ENCODE peak calls at places on chromosomes 2 and 18, in eight cellular contexts. E is cardiac muscle cell, I is transverse colon, R is A549, F is PC-9, Q is upper lobe of right lung, V is dorsolateral prefrontal cortex, T is tibial artery. N is an unnamed sample.

GRCh38 chr18:53991202-53991601 is 233.3 kb downstream of the MBD2 start:
- DNase-seq in I (no peak), V (no peak), T (no peak), Q (no peak), F (no peak), E (peak), R (peak), N (no peak)

GRCh38 chr2:235827585-235827992 is 333.7 kb downstream of the AGAP1 start:
- DNase-seq in Q (no peak), F (peak), E (peak), T (no peak), R (peak), I (no peak), V (no peak), N (peak)

GRCh38 chr18:43314931-43315330 is 37.6 kb upstream of the SYT4 start:
- DNase-seq in T (no peak), F (no peak), V (no peak), Q (no peak), R (no peak), E (peak), I (no peak), N (no peak)

GRCh38 chr2:170972508-170973224 is 43.6 kb downstream of the GORASP2 start:
- DNase-seq in Q (no peak), V (no peak), I (no peak), T (no peak), F (no peak), E (no peak), R (no peak), N (no peak)

GRCh38 chr2:54306561-54306960 is 50.5 kb upstream of the TSPYL6 start:
- DNase-seq in R (no peak), Q (no peak), F (no peak), V (no peak), T (no peak), E (no peak), I (no peak), N (no peak)

GRCh38 chr2:136117391-136117841 is 533 bp downstream of the CXCR4 start:
- DNase-seq in V (peak), E (peak), F (no peak), R (peak), Q (peak), I (peak), T (no peak), N (no peak)

GRCh38 chr2:64582774-64583340 is 58.7 kb downstream of the AFTPH start:
- DNase-seq in V (no peak), E (no peak), T (no peak), F (no peak), I (no peak), Q (no peak), R (no peak), N (no peak)

GRCh38 chr18:78867131-78867530 is 112.5 kb upstream of the SALL3 start:
- DNase-seq in V (no peak), E (no peak), I (no peak), R (no peak), F (no peak), T (no peak), Q (no peak), N (no peak)

GRCh38 chr2:97645112-97645699 is 656 bp upstream of the COX5B start:
- DNase-seq in V (peak), F (no peak), I (no peak), Q (peak), R (no peak), T (peak), E (peak), N (no peak)

GRCh38 chr18:2027026-2027425 is 544.3 kb downstream of the METTL4 start:
- DNase-seq in T (no peak), R (no peak), V (no peak), E (no peak), Q (no peak), I (no peak), F (no peak), N (no peak)

GRCh38 chr2:227428731-227429285 is 41.1 kb upstream of the SCYGR1 start:
- DNase-seq in Q (no peak), E (peak), R (no peak), I (no peak), V (no peak), F (no peak), T (no peak), N (no peak)

GRCh38 chr2:67389286-67389685 is 7.8 kb upstream of the ETAA1 start:
- DNase-seq in E (peak), Q (no peak), I (no peak), R (no peak), F (peak), V (no peak), T (no peak), N (peak)

GRCh38 chr2:224646242-224646846 is 61.2 kb upstream of the CUL3 start:
- DNase-seq in R (peak), T (no peak), E (peak), Q (no peak), F (no peak), V (no peak), I (no peak), N (no peak)

GRCh38 chr2:239017491-239018098 is 169.7 kb downstream of the TWIST2 start:
- DNase-seq in F (no peak), E (no peak), Q (no peak), T (no peak), V (no peak), R (no peak), I (no peak), N (no peak)

GRCh38 chr2:212962691-212963090 is 188.7 kb downstream of the IKZF2 start:
- DNase-seq in R (no peak), Q (no peak), F (no peak), I (no peak), V (no peak), T (no peak), E (no peak), N (no peak)

GRCh38 chr2:112880081-112880531 is 30.9 kb upstream of the IL37 start:
- DNase-seq in I (no peak), E (peak), Q (no peak), V (no peak), R (no peak), T (no peak), F (no peak), N (peak)

GRCh38 chr2:189261431-189261841 is 81.9 kb upstream of the COL5A2 start:
- DNase-seq in I (no peak), Q (no peak), R (peak), V (no peak), T (no peak), E (peak), F (no peak), N (no peak)

GRCh38 chr2:239264838-239265651 is 135.8 kb downstream of the HDAC4 start:
- DNase-seq in F (peak), E (peak), I (peak), R (peak), T (no peak), Q (peak), V (peak), N (no peak)

GRCh38 chr2:188551671-188552070 is 260.0 kb downstream of the GULP1 start:
- DNase-seq in F (no peak), Q (no peak), V (no peak), T (no peak), R (no peak), E (peak), I (no peak), N (no peak)

GRCh38 chr18:12559319-12559718 is 98.6 kb downstream of the SPIRE1 start:
- DNase-seq in R (no peak), F (no peak), E (no peak), T (no peak), I (no peak), V (no peak), Q (no peak), N (no peak)

GRCh38 chr2:11097038-11097720 is 58.1 kb upstream of the SLC66A3 start:
- DNase-seq in Q (peak), V (no peak), E (peak), I (no peak), F (peak), R (peak), T (no peak), N (peak)

GRCh38 chr2:72214429-72215143 is 66.9 kb upstream of the CYP26B1 start:
- DNase-seq in V (no peak), F (peak), Q (no peak), R (peak), T (no peak), E (peak), I (no peak), N (no peak)

GRCh38 chr2:122542236-122542635 is 786.8 kb downstream of the TSN start:
- DNase-seq in Q (no peak), F (no peak), R (no peak), V (no peak), I (no peak), E (no peak), T (no peak), N (no peak)

GRCh38 chr18:31992836-31993575 is 25.6 kb upstream of the RNF125 start:
- DNase-seq in I (no peak), F (no peak), R (no peak), Q (no peak), V (no peak), E (peak), T (no peak), N (no peak)

GRCh38 chr2:3100386-3100785 is 277.2 kb downstream of the EIPR1 start:
- DNase-seq in R (no peak), Q (no peak), T (no peak), V (no peak), F (no peak), E (no peak), I (no peak), N (no peak)

GRCh38 chr18:2970762-2971659 is 41.9 kb downstream of the LPIN2 start:
- DNase-seq in Q (no peak), R (no peak), T (no peak), E (no peak), V (no peak), I (no peak), F (no peak), N (no peak)

GRCh38 chr18:79466591-79466990 is 70.9 kb downstream of the NFATC1 start:
- DNase-seq in E (no peak), V (no peak), Q (no peak), I (peak), F (no peak), T (no peak), R (no peak), N (no peak)

GRCh38 chr2:41414486-41415230 is 633.2 kb upstream of the PKDCC start:
- DNase-seq in E (peak), R (peak), T (no peak), F (peak), I (no peak), Q (no peak), V (no peak), N (no peak)

GRCh38 chr2:214311031-214311533 is 99.8 kb upstream of the VWC2L start:
- DNase-seq in R (peak), Q (no peak), E (no peak), V (no peak), I (no peak), F (no peak), T (no peak), N (no peak)

GRCh38 chr18:27952741-27953140 is 224.2 kb downstream of the CDH2 start:
- DNase-seq in R (no peak), Q (no peak), V (no peak), E (no peak), I (no peak), F (no peak), T (no peak), N (no peak)

GRCh38 chr2:44388877-44389276 is 27.1 kb downstream of the CAMKMT start:
- DNase-seq in R (no peak), Q (no peak), V (no peak), T (no peak), I (no peak), E (no peak), F (no peak), N (no peak)

GRCh38 chr18:55384551-55385275 is 203.3 kb downstream of the TCF4 start:
- DNase-seq in Q (no peak), R (peak), I (peak), T (no peak), V (no peak), F (no peak), E (peak), N (no peak)

GRCh38 chr2:45691152-45691551 is 39.7 kb downstream of the PRKCE start:
- DNase-seq in V (peak), E (no peak), I (no peak), R (no peak), Q (no peak), T (no peak), F (no peak), N (no peak)
- H3K4me3 ChIP-seq in V (no peak), E (no peak), I (no peak), R (no peak), Q (no peak), T (no peak), F (no peak), N (no peak)

GRCh38 chr18:44731160-44731865 is 50.6 kb downstream of the SETBP1 start:
- DNase-seq in T (no peak), R (no peak), Q (no peak), V (no peak), E (no peak), I (no peak), F (peak), N (no peak)
- H3K27ac ChIP-seq in T (no peak), R (no peak), Q (no peak), V (no peak), E (no peak), I (peak), F (peak), N (no peak)

GRCh38 chr2:237675326-237675725 is 47.9 kb downstream of the LRRFIP1 start:
- DNase-seq in V (no peak), I (no peak), E (no peak), F (no peak), R (no peak), Q (no peak), T (no peak), N (no peak)
- TF ChIP-seq CTCF in V (no peak), I (no peak), E (no peak), F (no peak), R (no peak), Q (no peak), T (no peak), N (no peak)

DNA sequence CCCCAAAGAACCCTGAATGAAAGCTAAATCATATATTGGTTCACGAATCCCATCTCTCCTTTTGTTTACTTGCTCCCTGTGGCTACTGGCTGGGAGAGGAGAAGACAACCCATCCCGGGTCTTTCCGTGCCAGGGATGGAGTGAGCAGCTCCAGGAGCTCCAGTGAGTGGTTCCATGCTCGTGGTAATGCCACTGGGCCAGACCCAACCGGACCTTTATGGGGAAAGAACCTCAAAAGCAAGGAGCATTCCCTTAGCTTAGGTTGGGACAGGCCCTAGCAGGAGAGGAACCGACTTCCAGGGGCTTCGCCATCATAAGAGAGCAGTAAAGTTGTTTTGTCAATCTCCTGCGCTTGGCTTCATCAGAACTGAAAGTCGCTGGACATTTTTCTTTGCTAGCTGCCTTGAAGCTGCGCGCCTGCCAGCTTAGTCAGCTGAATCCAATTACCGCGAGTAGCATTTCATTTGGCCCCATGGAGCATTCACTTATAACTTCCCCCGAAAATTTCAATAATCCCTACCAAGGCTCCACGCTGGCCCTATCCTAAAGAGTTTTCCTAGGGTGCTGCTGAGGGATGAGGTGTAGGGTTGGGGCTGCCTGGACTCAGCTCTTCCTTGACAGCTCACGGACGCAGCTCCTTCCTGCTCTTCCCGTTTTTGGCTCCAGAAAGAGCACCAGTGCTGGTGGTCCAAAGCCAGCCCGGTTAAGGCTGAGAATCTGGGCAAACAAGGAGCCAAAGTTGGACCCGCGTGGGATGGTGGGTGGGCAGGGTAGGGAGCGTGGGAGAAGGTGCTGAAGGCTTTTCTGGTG is 4.9 kb downstream of the HOXD3 start:
- DNase-seq in Q (no peak), R (no peak), F (no peak), I (no peak), E (peak), T (no peak), V (no peak), N (no peak)
- H3K4me3 ChIP-seq in Q (no peak), R (no peak), F (no peak), I (no peak), E (no peak), T (peak), V (no peak), N (no peak)

GRCh38 chr2:226355600-226355999 is 444.0 kb downstream of the IRS1 start:
- DNase-seq in V (no peak), E (no peak), R (no peak), F (no peak), Q (no peak), I (no peak), T (no peak), N (no peak)

GRCh38 chr2:226351711-226352110 is 447.9 kb downstream of the IRS1 start:
- DNase-seq in E (no peak), F (no peak), I (no peak), V (no peak), Q (no peak), T (no peak), R (no peak), N (no peak)

GRCh38 chr2:226357816-226358215 is 441.8 kb downstream of the IRS1 start:
- DNase-seq in E (no peak), R (no peak), F (no peak), Q (no peak), I (no peak), V (no peak), T (no peak), N (no peak)

GRCh38 chr2:226352941-226353558 is 446.6 kb downstream of the IRS1 start:
- DNase-seq in Q (no peak), T (no peak), R (no peak), I (no peak), E (no peak), V (no peak), F (no peak), N (no peak)

GRCh38 chr2:226354434-226354833 is 445.2 kb downstream of the IRS1 start:
- DNase-seq in Q (no peak), T (no peak), F (no peak), V (no peak), R (no peak), I (no peak), E (peak), N (no peak)
- H3K27ac ChIP-seq in Q (no peak), T (no peak), F (no peak), V (no peak), R (no peak), I (no peak), E (no peak), N (no peak)

GRCh38 chr2:73987109-73987947 is 2.6 kb downstream of the TET3 start:
- DNase-seq in E (peak), Q (peak), R (no peak), F (no peak), I (peak), V (no peak), T (no peak), N (no peak)
- TF ChIP-seq CTCF in E (peak), Q (peak), R (no peak), F (no peak), I (peak), V (peak), T (peak), N (peak)

GRCh38 chr2:201257381-201257940 is 2.9 kb upstream of the CASP8 start:
- DNase-seq in Q (peak), T (peak), E (no peak), V (no peak), I (peak), R (no peak), F (peak), N (no peak)

GRCh38 chr2:201260302-201260800 is at the start of gene CASP8:
- DNase-seq in R (peak), T (peak), V (no peak), F (peak), I (peak), E (peak), Q (no peak), N (no peak)

GRCh38 chr2:201257941-201258665 is 2.2 kb upstream of the CASP8 start:
- DNase-seq in T (peak), Q (peak), V (no peak), E (peak), F (peak), R (peak), I (peak), N (no peak)

GRCh38 chr2:201258666-201258999 is 1.7 kb upstream of the CASP8 start:
- DNase-seq in Q (no peak), R (no peak), V (no peak), F (no peak), I (no peak), T (no peak), E (no peak), N (no peak)

GRCh38 chr2:201259216-201259615 is 1.1 kb upstream of the CASP8 start:
- DNase-seq in T (no peak), E (peak), Q (no peak), I (no peak), R (no peak), V (no peak), F (no peak), N (no peak)
- H3K4me3 ChIP-seq in T (peak), E (no peak), Q (peak), I (no peak), R (peak), V (peak), F (peak), N (peak)